ENCODE peak calls at places on chromosomes 2 and 18, in eight cellular contexts. J, B, N, S, H, K, U and X are unnamed samples.

GRCh38 chr2:96693286-96694200 is 46.3 kb downstream of the LMAN2L start:
- DNase-seq in J (no peak), B (no peak), N (no peak), S (no peak), H (no peak), K (no peak), U (no peak), X (no peak)

GRCh38 chr2:219688560-219689445 is 61.4 kb downstream of the SLC4A3 start:
- DNase-seq in J (no peak), B (peak; percentile 51), N (no peak), S (no peak), H (no peak), K (peak; percentile 67), U (no peak), X (no peak)

GRCh38 chr2:176101216-176101845 is 1.7 kb downstream of the HOXD12 start:
- DNase-seq in J (no peak), B (no peak), N (no peak), S (no peak), H (no peak), K (no peak), U (no peak), X (no peak)

GRCh38 chr2:65574911-65575444 is 142.6 kb upstream of the SPRED2 start:
- DNase-seq in J (no peak), B (no peak), N (no peak), S (no peak), H (no peak), K (no peak), U (no peak), X (no peak)

GRCh38 chr2:201345636-201346213 is 11.4 kb downstream of the FLACC1 start:
- DNase-seq in J (no peak), B (no peak), N (no peak), S (no peak), H (no peak), K (no peak), U (no peak), X (no peak)

GRCh38 chr2:232263295-232263694 is 115.3 kb upstream of the ALPP start:
- DNase-seq in J (no peak), B (no peak), N (no peak), S (no peak), H (no peak), K (no peak), U (no peak), X (no peak)

GRCh38 chr2:69013123-69013836 is at the start of gene ANTXR1:
- DNase-seq in J (peak; percentile 9), B (peak; percentile 55), N (peak; percentile 72), S (no peak), H (peak; percentile 86), K (peak; percentile 84), U (peak; percentile 83), X (peak; percentile 48)

GRCh38 chr2:54879037-54879436 is 155.6 kb downstream of the EML6 start:
- DNase-seq in J (no peak), B (no peak), N (no peak), S (no peak), H (no peak), K (no peak), U (no peak), X (peak; percentile 48)

GRCh38 chr2:230665263-230665691 is 47.4 kb upstream of the CAB39 start:
- DNase-seq in J (no peak), B (no peak), N (no peak), S (no peak), H (no peak), K (no peak), U (no peak), X (no peak)

GRCh38 chr2:59888015-59888414 is 665.4 kb downstream of the BCL11A start:
- DNase-seq in J (peak; percentile 50), B (no peak), N (peak; percentile 43), S (peak; percentile 15), H (no peak), K (no peak), U (no peak), X (no peak)

GRCh38 chr2:30201990-30202389 is 29.3 kb upstream of the LBH start:
- DNase-seq in J (no peak), B (peak; percentile 64), N (no peak), S (no peak), H (no peak), K (no peak), U (no peak), X (peak; percentile 18)

GRCh38 chr2:115443550-115444185 is 1001.2 kb downstream of the DPP10 start:
- DNase-seq in J (no peak), B (no peak), N (no peak), S (no peak), H (no peak), K (no peak), U (no peak), X (no peak)

GRCh38 chr2:122384768-122385333 is 629.4 kb downstream of the TSN start:
- DNase-seq in J (no peak), B (no peak), N (no peak), S (no peak), H (no peak), K (no peak), U (no peak), X (no peak)

GRCh38 chr2:95274291-95275150 is at the start of gene PROM2:
- DNase-seq in J (no peak), B (no peak), N (peak; percentile 91), S (no peak), H (peak; percentile 61), K (no peak), U (no peak), X (no peak)

GRCh38 chr2:46382331-46383112 is 85.3 kb downstream of the EPAS1 start:
- DNase-seq in J (no peak), B (no peak), N (peak; percentile 11), S (no peak), H (no peak), K (no peak), U (no peak), X (no peak)

GRCh38 chr2:54830546-54830945 is 107.1 kb downstream of the EML6 start:
- DNase-seq in J (no peak), B (no peak), N (no peak), S (no peak), H (no peak), K (no peak), U (no peak), X (no peak)

GRCh38 chr2:220469201-220469600 is 841.8 kb downstream of the SLC4A3 start:
- DNase-seq in J (no peak), B (no peak), N (no peak), S (no peak), H (no peak), K (no peak), U (no peak), X (no peak)

GRCh38 chr2:6637329-6637728 is 228.4 kb downstream of the CMPK2 start:
- DNase-seq in J (no peak), B (no peak), N (no peak), S (no peak), H (no peak), K (no peak), U (no peak), X (no peak)

GRCh38 chr18:54250846-54251251 is 18.5 kb upstream of the POLI start:
- DNase-seq in J (no peak), B (no peak), N (no peak), S (no peak), H (no peak), K (no peak), U (no peak), X (no peak)

GRCh38 chr2:20231159-20231558 is 6.2 kb upstream of the SDC1 start:
- DNase-seq in J (no peak), B (no peak), N (no peak), S (no peak), H (no peak), K (no peak), U (no peak), X (no peak)

GRCh38 chr2:709138-709779 is 32.1 kb upstream of the TMEM18 start:
- DNase-seq in J (no peak), B (no peak), N (no peak), S (no peak), H (no peak), K (no peak), U (no peak), X (peak; percentile 19)

GRCh38 chr2:2799151-2799697 is 468.1 kb upstream of the MYT1L start:
- DNase-seq in J (no peak), B (no peak), N (no peak), S (no peak), H (no peak), K (no peak), U (no peak), X (no peak)

GRCh38 chr2:13000644-13001375 is 284.1 kb downstream of the TRIB2 start:
- DNase-seq in J (no peak), B (no peak), N (no peak), S (no peak), H (no peak), K (no peak), U (no peak), X (no peak)

GRCh38 chr18:46756559-46757201 is at the start of gene ST8SIA5:
- DNase-seq in J (no peak), B (no peak), N (peak; percentile 79), S (no peak), H (peak; percentile 90), K (no peak), U (peak; percentile 45), X (peak; percentile 66)

GRCh38 chr18:41558744-41559143 is 396.3 kb upstream of the PIK3C3 start:
- DNase-seq in J (no peak), B (no peak), N (no peak), S (no peak), H (no peak), K (no peak), U (no peak), X (no peak)

GRCh38 chr2:239308696-239309397 is 92.0 kb downstream of the HDAC4 start:
- DNase-seq in J (no peak), B (peak; percentile 69), N (peak; percentile 28), S (no peak), H (peak; percentile 84), K (no peak), U (no peak), X (no peak)

GRCh38 chr2:117942958-117943672 is 70.8 kb downstream of the CCDC93 start:
- DNase-seq in J (no peak), B (no peak), N (no peak), S (no peak), H (no peak), K (no peak), U (no peak), X (no peak)

GRCh38 chr18:57026316-57026715 is 120.6 kb upstream of the BOD1L2 start:
- DNase-seq in J (no peak), B (no peak), N (no peak), S (no peak), H (no peak), K (no peak), U (no peak), X (no peak)

GRCh38 chr2:236129935-236130334 is 38.3 kb downstream of the GBX2 start:
- DNase-seq in J (no peak), B (no peak), N (no peak), S (no peak), H (peak; percentile 68), K (no peak), U (no peak), X (no peak)